ENCODE peak calls at places on chromosomes 4 and X, in ten cellular contexts. D is psoas muscle, J is GM12865, S is OCI-LY7, X is left ventricle myocardium inferior, T is AG09309, Q is thyroid gland, L is heart left ventricle, F is fibroblast of lung, R is brain microvascular endothelial cell. Y is an unnamed sample.

GRCh38 chr4:119536572-119537528 is 91.8 kb downstream of the PDE5A start:
- DNase-seq in D (no peak), J (no peak), X (no peak), S (no peak), Q (no peak), R (no peak), L (no peak), T (peak; percentile 39), F (peak; percentile 43), Y (no peak)

GRCh38 chr4:108113229-108113628 is 55.5 kb downstream of the LEF1 start:
- DNase-seq in Q (peak; percentile 40), T (no peak), F (no peak), D (no peak), R (no peak), J (peak; percentile 10), S (no peak), X (no peak), L (no peak), Y (no peak)

GRCh38 chr4:98514930-98515809 is 143.2 kb downstream of the TSPAN5 start:
- DNase-seq in S (no peak), F (no peak), T (no peak), R (peak; percentile 42), L (no peak), D (no peak), J (no peak), X (no peak), Q (no peak), Y (no peak)

GRCh38 chrX:154542723-154543424 is 3.8 kb downstream of the G6PD start:
- DNase-seq in S (no peak), J (no peak), L (peak; percentile 35), D (no peak), F (no peak), T (no peak), Q (peak; percentile 87), R (no peak), X (no peak), Y (no peak)

GRCh38 chr4:90211174-90211573 is 84.0 kb downstream of the CCSER1 start:
- DNase-seq in S (no peak), R (no peak), J (no peak), F (no peak), L (no peak), X (no peak), Q (no peak), T (no peak), D (no peak), Y (no peak)

GRCh38 chr4:54754394-54754793 is 96.6 kb downstream of the KIT start:
- DNase-seq in Q (no peak), F (no peak), T (no peak), J (no peak), L (no peak), S (no peak), X (no peak), R (no peak), D (no peak), Y (no peak)

GRCh38 chr4:23827971-23828680 is 61.7 kb downstream of the PPARGC1A start:
- DNase-seq in T (no peak), X (no peak), F (peak; percentile 41), R (no peak), D (no peak), S (no peak), Q (no peak), L (no peak), J (no peak), Y (no peak)

GRCh38 chrX:13226214-13226613 is 93.6 kb downstream of the ATXN3L start:
- DNase-seq in Q (no peak), T (no peak), L (no peak), X (no peak), S (no peak), R (no peak), J (no peak), F (no peak), D (no peak), Y (no peak)

GRCh38 chr4:156764145-156764544 is 207.5 kb downstream of the PDGFC start:
- DNase-seq in R (no peak), Q (no peak), J (no peak), S (no peak), L (no peak), T (no peak), F (no peak), X (no peak), D (no peak), Y (no peak)

GRCh38 chr4:113436360-113436759 is 325.2 kb downstream of the CAMK2D start:
- DNase-seq in D (no peak), T (no peak), S (peak; percentile 42), F (peak; percentile 75), Q (no peak), X (no peak), L (no peak), J (no peak), R (peak; percentile 75), Y (no peak)

GRCh38 chr4:98544818-98545399 is 113.5 kb downstream of the TSPAN5 start:
- DNase-seq in S (no peak), X (no peak), Q (no peak), D (no peak), F (no peak), J (peak; percentile 14), T (no peak), R (no peak), L (no peak), Y (no peak)

GRCh38 chr4:7787067-7787466 is 152.6 kb downstream of the AFAP1 start:
- DNase-seq in Q (no peak), X (no peak), L (no peak), D (no peak), S (no peak), J (no peak), R (no peak), F (no peak), T (no peak), Y (no peak)

GRCh38 chr4:138235419-138235952 is 6.7 kb downstream of the SLC7A11 start:
- DNase-seq in L (no peak), D (no peak), R (peak; percentile 55), S (no peak), F (peak; percentile 93), J (no peak), T (peak; percentile 83), X (no peak), Q (no peak), Y (no peak)

GRCh38 chr4:84286048-84286447 is 213.0 kb downstream of the NKX6-1 start:
- DNase-seq in S (no peak), D (no peak), L (no peak), F (no peak), J (no peak), T (no peak), X (no peak), Q (no peak), R (no peak), Y (no peak)

GRCh38 chr4:48831532-48832015 is 686 bp downstream of the OCIAD1 start:
- DNase-seq in R (no peak), X (no peak), S (peak; percentile 58), T (no peak), L (no peak), F (no peak), Q (no peak), D (no peak), J (peak; percentile 53), Y (no peak)

GRCh38 chrX:11437642-11438379 is 144.6 kb downstream of the AMELX start:
- DNase-seq in Q (no peak), L (peak; percentile 53), D (peak; percentile 45), R (peak; percentile 85), X (peak; percentile 50), T (no peak), J (no peak), S (peak; percentile 8), F (peak; percentile 53), Y (peak; percentile 62)

GRCh38 chrX:118893923-118894322 is 70.3 kb downstream of the ZCCHC12 start:
- DNase-seq in Q (no peak), R (no peak), X (no peak), J (no peak), D (no peak), T (no peak), S (no peak), L (no peak), F (no peak), Y (no peak)

GRCh38 chrX:43940811-43941210 is 32.4 kb downstream of the NDP start:
- DNase-seq in D (no peak), X (no peak), L (no peak), J (no peak), F (peak; percentile 61), R (peak; percentile 41), S (no peak), Q (no peak), T (no peak), Y (no peak)

GRCh38 chr4:88211473-88212252 is 53.2 kb upstream of the ABCG2 start:
- DNase-seq in F (peak; percentile 59), R (peak; percentile 65), L (no peak), S (peak; percentile 65), T (no peak), X (no peak), Q (peak; percentile 14), D (no peak), J (peak; percentile 54), Y (no peak)

GRCh38 chr4:154004859-154005520 is 216.1 kb upstream of the SFRP2 start:
- DNase-seq in J (no peak), F (peak; percentile 92), T (peak; percentile 80), X (no peak), L (no peak), S (no peak), Q (no peak), D (peak; percentile 39), R (peak; percentile 84), Y (no peak)

GRCh38 chr4:37938208-37938607 is 22.0 kb upstream of the PTTG2 start:
- DNase-seq in D (no peak), S (no peak), J (no peak), X (no peak), R (no peak), L (no peak), T (no peak), F (no peak), Q (no peak), Y (no peak)
- H3K4me3 ChIP-seq in D (no peak overlapping the region), S (no peak overlapping the region), J (no peak overlapping the region), X (no peak overlapping the region), R (no peak overlapping the region), L (no peak overlapping the region), T (no peak overlapping the region), F (no peak overlapping the region), Q (no peak overlapping the region), Y (no peak overlapping the region)

GRCh38 chrX:29902004-29902403 is 313.4 kb upstream of the MAGEB2 start:
- DNase-seq in T (no peak), D (no peak), Q (no peak), S (no peak), R (no peak), X (no peak), F (no peak), J (no peak), L (no peak), Y (no peak)

GRCh38 chrX:29903365-29903764 is 312.0 kb upstream of the MAGEB2 start:
- DNase-seq in D (no peak), J (no peak), F (peak; percentile 38), L (no peak), R (no peak), X (no peak), T (no peak), S (no peak), Q (no peak), Y (no peak)
- TF ChIP-seq CTCF in D (no peak), J (peak; percentile 11), F (peak; percentile 29), L (peak; percentile 30), R (peak; percentile 27), X (peak; percentile 32), T (peak; percentile 12), S (peak; percentile 23), Q (peak; percentile 17), Y (peak; percentile 20)

GRCh38 chr4:51843309-51844156 is 580 bp downstream of the DCUN1D4 start:
- DNase-seq in Q (peak; percentile 80), F (peak; percentile 71), D (peak; percentile 80), S (no peak), X (peak; percentile 75), R (peak; percentile 53), T (no peak), J (peak; percentile 35), L (peak; percentile 76), Y (peak; percentile 83)
- H3K4me3 ChIP-seq in Q (peak overlapping the region; percentile 78), F (peak overlapping the region; percentile 92), D (peak overlapping the region; percentile 96), S (peak overlapping the region; percentile 78), X (peak overlapping the region; percentile 79), R (peak overlapping the region; percentile 69), T (peak overlapping the region; percentile 77), J (peak overlapping the region; percentile 89), L (peak overlapping the region; percentile 82), Y (peak overlapping the region; percentile 90)

GRCh38 chr4:15043226-15043625 is 40.9 kb downstream of the CPEB2 start:
- DNase-seq in F (no peak), R (no peak), S (peak; percentile 3), J (no peak), D (no peak), Q (no peak), L (no peak), X (no peak), T (no peak), Y (no peak)
- TF ChIP-seq CTCF in F (no peak), R (peak; percentile 42), S (peak; percentile 65), J (no peak), D (no peak), Q (no peak), L (no peak), X (no peak), T (peak; percentile 4), Y (peak; percentile 25)

Y was measured in right lobe of liver.